ENCODE peak calls at places on chromosome 1, in seven cellular contexts. N is glomerular endothelial cell, J is ACHN, U is AG08395, W is cardiac muscle cell, A is HFFc6, L is NCI-H446. E is an unnamed sample.

GRCh38 chr1:203692565-203693470 is 66.2 kb downstream of the ATP2B4 start:
- DNase-seq in N (peak), J (peak), U (peak), W (peak), A (peak), L (peak), E (no peak)

GRCh38 chr1:114597949-114598348 is 16.5 kb upstream of the BCAS2 start:
- DNase-seq in N (no peak), J (no peak), U (no peak), W (no peak), A (peak), L (no peak), E (no peak)

GRCh38 chr1:26156285-26157038 is 2.4 kb upstream of the FAM110D start:
- DNase-seq in N (no peak), J (no peak), U (peak), W (no peak), A (no peak), L (peak), E (no peak)

GRCh38 chr1:203361843-203362524 is 11.1 kb upstream of the FMOD start:
- DNase-seq in N (no peak), J (no peak), U (peak), W (peak), A (peak), L (no peak), E (no peak)

GRCh38 chr1:161068306-161069200 is 1.1 kb downstream of the ARHGAP30 start:
- DNase-seq in N (no peak), J (no peak), U (no peak), W (no peak), A (no peak), L (no peak), E (no peak)

GRCh38 chr1:231626951-231627614 is 493 bp downstream of the DISC1 start:
- DNase-seq in N (no peak), J (peak), U (peak), W (peak), A (peak), L (no peak), E (peak)

GRCh38 chr1:63906053-63906704 is 132.4 kb downstream of the ROR1 start:
- DNase-seq in N (no peak), J (no peak), U (no peak), W (no peak), A (no peak), L (no peak), E (no peak)

GRCh38 chr1:9601942-9602793 is 13.5 kb downstream of the TMEM201 start:
- DNase-seq in N (no peak), J (no peak), U (no peak), W (no peak), A (no peak), L (no peak), E (no peak)

GRCh38 chr1:205248793-205249601 is 21.3 kb downstream of the TMCC2 start:
- DNase-seq in N (no peak), J (no peak), U (no peak), W (peak), A (no peak), L (peak), E (no peak)

GRCh38 chr1:19043579-19044443 is 87.3 kb upstream of the IFFO2 start:
- DNase-seq in N (no peak), J (no peak), U (no peak), W (no peak), A (no peak), L (no peak), E (no peak)

GRCh38 chr1:6359568-6360496 is 33.7 kb downstream of the ACOT7 start:
- DNase-seq in N (no peak), J (peak), U (peak), W (peak), A (peak), L (no peak), E (peak)

GRCh38 chr1:173249349-173249748 is 42.2 kb upstream of the TNFSF4 start:
- DNase-seq in N (no peak), J (no peak), U (no peak), W (no peak), A (no peak), L (no peak), E (no peak)

GRCh38 chr1:57860931-57861600 is 437.2 kb upstream of the DAB1 start:
- DNase-seq in N (no peak), J (no peak), U (no peak), W (no peak), A (no peak), L (no peak), E (no peak)

GRCh38 chr1:28136636-28137613 is 39.6 kb downstream of the PTAFR start:
- DNase-seq in N (no peak), J (no peak), U (no peak), W (no peak), A (peak), L (no peak), E (no peak)

GRCh38 chr1:118253310-118253903 is 68.4 kb upstream of the SPAG17 start:
- DNase-seq in N (no peak), J (no peak), U (no peak), W (no peak), A (no peak), L (peak), E (no peak)

GRCh38 chr1:183039985-183040447 is 16.8 kb downstream of the LAMC1 start:
- DNase-seq in N (peak), J (peak), U (peak), W (peak), A (peak), L (peak), E (no peak)

GRCh38 chr1:212491454-212491853 is 58.7 kb downstream of the NENF start:
- DNase-seq in N (no peak), J (no peak), U (no peak), W (no peak), A (no peak), L (no peak), E (no peak)

GRCh38 chr1:59071289-59071688 is 225.6 kb upstream of the FGGY start:
- DNase-seq in N (no peak), J (no peak), U (no peak), W (no peak), A (no peak), L (no peak), E (no peak)

GRCh38 chr1:16067127-16067768 is 6.2 kb downstream of the FAM131C start:
- DNase-seq in N (no peak), J (no peak), U (no peak), W (no peak), A (no peak), L (no peak), E (no peak)

GRCh38 chr1:32817815-32818786 is 648 bp downstream of the S100PBP start:
- DNase-seq in N (no peak), J (peak), U (peak), W (peak), A (peak), L (peak), E (peak)

GRCh38 chr1:161008857-161009554 is 11.9 kb downstream of the F11R start:
- DNase-seq in N (no peak), J (no peak), U (no peak), W (peak), A (peak), L (no peak), E (no peak)

GRCh38 chr1:161958425-161958824 is 65.2 kb downstream of the OLFML2B start:
- DNase-seq in N (no peak), J (no peak), U (no peak), W (no peak), A (peak), L (no peak), E (no peak)

GRCh38 chr1:53062731-53063591 is 948 bp downstream of the PODN start:
- DNase-seq in N (no peak), J (no peak), U (no peak), W (no peak), A (no peak), L (no peak), E (no peak)

GRCh38 chr1:203045821-203046594 is 19.7 kb downstream of the PPFIA4 start:
- DNase-seq in N (no peak), J (no peak), U (no peak), W (peak), A (no peak), L (no peak), E (no peak)

GRCh38 chr1:12015001-12015491 is 4.3 kb upstream of the MIIP start:
- DNase-seq in N (no peak), J (no peak), U (no peak), W (no peak), A (peak), L (no peak), E (no peak)

GRCh38 chr1:2378441-2378851 is 12.9 kb downstream of the MORN1 start:
- DNase-seq in N (no peak), J (no peak), U (no peak), W (no peak), A (no peak), L (no peak), E (no peak)

GRCh38 chr1:70142120-70142519 is 63.3 kb downstream of the LRRC40 start:
- DNase-seq in N (no peak), J (peak), U (peak), W (peak), A (peak), L (peak), E (no peak)

GRCh38 chr1:3352084-3352951 is 102.1 kb upstream of the ARHGEF16 start:
- DNase-seq in N (no peak), J (no peak), U (peak), W (peak), A (peak), L (no peak), E (no peak)

GRCh38 chr1:89363638-89364536 is at the start of gene GBP6:
- DNase-seq in N (no peak), J (no peak), U (no peak), W (peak), A (no peak), L (no peak), E (no peak)

GRCh38 chr1:9466780-9467755 is 72.2 kb upstream of the SLC25A33 start:
- DNase-seq in N (no peak), J (no peak), U (peak), W (no peak), A (no peak), L (no peak), E (no peak)

GRCh38 chr1:29441916-29442668 is 205.8 kb downstream of the PTPRU start:
- DNase-seq in N (no peak), J (no peak), U (no peak), W (no peak), A (no peak), L (no peak), E (no peak)

E was measured in GM12891.